ENCODE peak calls at places on chromosomes 3 and 15, in six cellular contexts. B is NB4, S is fibroblast of lung, K is bronchial epithelial cell, F is colonic mucosa, J is mammary epithelial cell. N is an unnamed sample.

GRCh38 chr3:141384157-141384556 is 15.9 kb downstream of the ZBTB38 start:
- DNase-seq in S (peak; percentile 71), K (no peak), J (no peak), F (no peak), B (no peak), N (no peak)

GRCh38 chr15:90300988-90301715 is 35.7 kb downstream of the NGRN start:
- DNase-seq in K (peak; percentile 36), B (peak; percentile 73), J (peak; percentile 41), S (peak; percentile 35), F (peak; percentile 70), N (peak; percentile 59)

GRCh38 chr15:96213896-96214295 is 116.6 kb upstream of the NR2F2 start:
- DNase-seq in F (no peak), K (no peak), S (no peak), J (no peak), B (no peak), N (no peak)

GRCh38 chr3:148551767-148552260 is 145.9 kb upstream of the AGTR1 start:
- DNase-seq in F (no peak), S (peak; percentile 35), B (no peak), J (no peak), K (peak; percentile 2), N (peak; percentile 7)

GRCh38 chr15:40392986-40393948 is 10.7 kb downstream of the KNSTRN start:
- DNase-seq in K (no peak), S (peak; percentile 70), B (no peak), J (no peak), F (no peak), N (no peak)

GRCh38 chr3:128133273-128133883 is 9.8 kb upstream of the RUVBL1 start:
- DNase-seq in S (peak; percentile 75), F (peak; percentile 36), J (peak; percentile 39), K (peak; percentile 60), B (peak; percentile 61), N (peak; percentile 67)

GRCh38 chr3:183050706-183051105 is 48.6 kb downstream of the MCCC1 start:
- DNase-seq in J (no peak), S (no peak), B (no peak), F (no peak), K (peak; percentile 2), N (no peak)

GRCh38 chr15:41640985-41641384 is 19.2 kb upstream of the MGA start:
- DNase-seq in K (no peak), S (no peak), J (no peak), F (no peak), B (no peak), N (no peak)

GRCh38 chr3:99954914-99955644 is 137.4 kb downstream of the CMSS1 start:
- DNase-seq in B (no peak), K (no peak), S (no peak), F (no peak), J (no peak), N (no peak)

GRCh38 chr3:138081371-138082084 is 33.9 kb downstream of the DZIP1L start:
- DNase-seq in J (peak; percentile 79), F (no peak), K (peak; percentile 65), S (peak; percentile 71), B (no peak), N (peak; percentile 56)

GRCh38 chr3:36697397-36698001 is 66.9 kb downstream of the DCLK3 start:
- DNase-seq in J (no peak), S (no peak), K (no peak), F (no peak), B (no peak), N (no peak)

GRCh38 chr3:24628523-24629258 is 134.0 kb upstream of the THRB start:
- DNase-seq in K (peak; percentile 16), S (peak; percentile 19), B (no peak), F (peak; percentile 39), J (no peak), N (peak; percentile 30)

GRCh38 chr3:79148786-79149185 is 619.0 kb downstream of the ROBO1 start:
- DNase-seq in J (no peak), S (no peak), F (no peak), B (no peak), K (peak; percentile 47), N (peak; percentile 48)

GRCh38 chr15:79965836-79966630 is 5.0 kb downstream of the BCL2A1 start:
- DNase-seq in S (no peak), B (no peak), J (peak; percentile 73), K (peak; percentile 88), F (no peak), N (peak; percentile 73)

GRCh38 chr15:60448668-60449360 is 30.1 kb downstream of the ICE2 start:
- DNase-seq in B (no peak), K (no peak), J (no peak), F (no peak), S (no peak), N (no peak)

GRCh38 chr3:107657971-107658370 is 135.2 kb downstream of the BBX start:
- DNase-seq in B (no peak), F (no peak), K (peak; percentile 75), S (peak; percentile 62), J (peak; percentile 53), N (peak; percentile 73)

GRCh38 chr15:67829647-67830504 is 4.6 kb downstream of the SKOR1 start:
- DNase-seq in F (no peak), K (no peak), J (no peak), B (no peak), S (no peak), N (no peak)

GRCh38 chr15:68583321-68583720 is 4.5 kb downstream of the CORO2B start:
- DNase-seq in F (no peak), J (no peak), K (no peak), B (no peak), S (no peak), N (no peak)

GRCh38 chr15:51688863-51689262 is 7.6 kb downstream of the SCG3 start:
- DNase-seq in F (no peak), K (no peak), J (no peak), S (no peak), B (no peak), N (no peak)

GRCh38 chr3:160091441-160091840 is 102.8 kb downstream of the IL12A start:
- DNase-seq in J (no peak), S (no peak), F (no peak), K (no peak), B (no peak), N (peak; percentile 10)

DNA sequence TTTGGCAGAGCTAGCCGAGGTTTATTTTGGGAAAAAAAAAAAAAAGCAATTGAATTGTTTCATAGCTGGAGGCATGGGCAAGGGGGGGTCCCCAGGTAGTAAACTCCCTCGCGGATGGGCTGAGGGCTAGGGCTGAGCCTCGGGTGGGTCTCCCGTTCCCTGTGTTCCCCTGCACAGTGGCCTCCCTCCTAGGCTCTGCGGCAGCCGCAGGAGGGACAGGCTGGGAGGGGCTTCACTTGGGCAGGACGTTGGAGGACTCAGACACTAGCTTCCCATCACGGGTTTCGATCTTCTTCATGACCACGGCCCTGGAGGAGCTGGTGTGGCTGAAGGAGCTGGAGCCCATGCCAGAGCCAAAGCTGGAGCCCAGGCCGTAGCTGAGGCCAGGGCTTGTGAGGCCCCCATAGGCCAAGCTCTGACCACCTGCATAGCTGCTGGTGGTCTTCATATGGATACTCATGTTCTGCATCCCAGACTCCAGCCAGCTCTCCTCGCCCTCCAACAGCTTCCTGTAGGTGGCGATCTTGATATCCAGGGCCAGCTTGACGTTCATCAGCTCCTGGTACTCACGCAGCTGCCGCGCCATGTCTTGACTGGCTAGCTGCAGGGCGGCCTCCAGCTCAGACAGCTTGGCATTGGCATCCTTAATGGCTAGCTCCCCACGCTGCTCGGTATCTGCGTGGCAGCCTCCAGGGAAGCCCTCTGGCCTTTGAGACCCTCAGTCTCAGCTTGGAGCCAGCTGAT is 64.0 kb upstream of the CDAN1 start:
- DNase-seq in S (no peak), K (no peak), F (no peak), B (peak; percentile 21), J (no peak), N (peak; percentile 30)
- TF ChIP-seq CTCF in S (no peak), K (peak; percentile 41), F (no peak), B (peak; percentile 37), J (no peak), N (peak; percentile 31)

DNA sequence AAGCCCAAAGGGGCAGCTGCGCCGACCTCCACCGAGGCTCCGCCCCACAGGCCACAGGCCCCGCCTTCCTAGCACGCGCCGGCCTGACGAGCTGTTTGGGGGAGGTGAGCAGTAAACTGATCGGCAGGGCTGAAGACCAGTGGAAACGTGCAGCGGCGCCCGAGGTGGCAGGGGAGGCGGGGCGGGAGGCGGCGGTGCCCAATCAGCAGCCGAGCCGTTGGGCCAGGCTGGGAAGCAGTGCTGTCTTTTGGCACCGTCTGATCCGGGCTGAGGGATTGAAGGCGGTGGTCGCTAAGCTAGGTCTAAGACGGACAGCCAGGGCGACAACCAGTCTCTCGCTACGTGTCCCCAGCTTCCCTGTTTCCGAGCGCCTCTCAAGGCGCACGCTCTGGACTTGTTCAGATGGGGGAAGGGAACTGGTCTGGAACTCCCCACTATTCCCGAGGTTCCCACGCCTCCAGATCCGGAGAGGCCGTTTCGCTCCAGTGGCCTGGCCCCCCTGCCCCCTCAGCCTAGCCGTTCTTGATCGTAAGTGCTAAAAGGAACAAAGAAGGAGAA is at the start of gene FMN1:
- DNase-seq in S (peak; percentile 90), F (peak; percentile 96), B (peak; percentile 9), K (peak; percentile 84), J (peak; percentile 91), N (peak; percentile 95)
- H3K4me3 ChIP-seq in S (peak within 1 kb of the TSS; percentile 45), F (peak within 1 kb of the TSS; percentile 44), B (no peak within 1 kb of the TSS), K (peak within 1 kb of the TSS; percentile 55), J (peak within 1 kb of the TSS; percentile 55), N (peak within 1 kb of the TSS; percentile 60)

GRCh38 chr15:75361989-75362641 is 6.3 kb downstream of the MAN2C1 start:
- DNase-seq in K (no peak), S (no peak), F (no peak), J (no peak), B (no peak), N (no peak)

GRCh38 chr15:75363786-75364185 is 4.6 kb downstream of the MAN2C1 start:
- DNase-seq in B (no peak), K (no peak), J (no peak), F (no peak), S (no peak), N (no peak)

GRCh38 chr15:75361361-75361988 is 6.9 kb downstream of the MAN2C1 start:
- DNase-seq in B (no peak), J (no peak), F (no peak), K (no peak), S (no peak), N (no peak)

GRCh38 chr15:75360856-75361255 is 7.6 kb downstream of the MAN2C1 start:
- DNase-seq in J (no peak), S (no peak), K (no peak), B (no peak), F (no peak), N (no peak)

GRCh38 chr15:75362642-75363249 is 5.7 kb downstream of the MAN2C1 start:
- DNase-seq in F (no peak), S (no peak), K (no peak), B (peak; percentile 37), J (no peak), N (no peak)
- TF ChIP-seq CTCF in F (no peak), S (no peak), K (no peak), B (no peak), J (no peak), N (no peak)

DNA sequence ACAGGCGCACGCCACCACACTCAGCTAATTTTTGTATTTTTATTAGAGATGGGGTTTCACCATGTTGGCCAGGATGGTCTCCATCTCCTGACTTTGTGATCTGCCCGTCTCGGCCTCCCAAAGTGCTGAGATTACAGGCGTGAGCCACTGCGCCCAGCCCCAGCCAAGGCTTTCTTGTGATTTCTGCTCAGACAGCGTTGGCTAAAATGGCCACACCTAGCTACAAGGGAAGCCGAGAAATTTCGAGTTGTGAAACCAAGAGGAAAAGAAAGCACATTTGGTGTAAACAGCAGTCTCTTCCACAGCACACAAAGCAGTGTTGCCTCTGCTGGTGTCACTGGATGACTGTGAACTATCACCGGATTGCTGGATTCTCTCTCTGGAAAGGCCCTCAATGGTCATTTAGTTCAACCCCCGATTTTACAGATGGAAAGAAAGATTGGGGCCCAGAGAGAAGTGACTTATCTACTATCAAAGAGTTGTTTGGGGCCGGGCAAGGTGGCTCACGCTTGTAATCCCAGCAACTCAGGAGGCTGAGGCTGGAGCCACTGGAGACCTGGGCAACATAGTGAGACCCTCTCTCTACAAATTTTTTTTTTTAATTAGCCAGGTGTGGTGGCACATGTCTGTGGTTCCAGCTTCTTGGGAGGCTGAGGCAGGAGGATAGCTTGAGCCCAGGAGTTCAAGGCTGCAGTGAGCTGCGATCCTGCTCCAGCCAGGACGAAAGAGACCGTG is 5.4 kb upstream of the USP3 start:
- DNase-seq in F (no peak), B (no peak), J (no peak), K (no peak), S (no peak), N (no peak)
- H3K4me3 ChIP-seq in F (no peak overlapping the region), B (no peak overlapping the region), J (no peak overlapping the region), K (no peak overlapping the region), S (no peak overlapping the region), N (no peak overlapping the region)